ENCODE peak calls at places on chromosome 2, in ten cellular contexts. U is upper lobe of left lung, V is IMR-90, A is body of pancreas, X is stomach, L is Peyer's patch, G is heart left ventricle, C is uterus, F is ovary, E is K562. R is an unnamed sample.

GRCh38 chr2:120879401-120880295 is 144.0 kb downstream of the GLI2 start:
- DNase-seq in G (no peak), X (no peak), C (no peak), A (no peak), L (no peak), E (no peak), F (no peak), U (no peak), V (no peak), R (no peak)

GRCh38 chr2:96616535-96616934 is 21.6 kb downstream of the KANSL3 start:
- DNase-seq in L (no peak), A (no peak), G (no peak), F (no peak), C (no peak), U (no peak), X (no peak), V (no peak), E (no peak), R (no peak)

GRCh38 chr2:24491626-24492282 is 700 bp downstream of the NCOA1 start:
- DNase-seq in F (peak; percentile 77), X (peak; percentile 39), G (peak; percentile 77), L (peak; percentile 67), A (peak; percentile 45), V (no peak), E (peak; percentile 76), C (peak; percentile 59), U (peak; percentile 58), R (peak; percentile 89)

GRCh38 chr2:101806123-101806522 is 108.6 kb downstream of the MAP4K4 start:
- DNase-seq in X (no peak), C (no peak), F (no peak), L (no peak), E (no peak), G (no peak), U (no peak), A (no peak), V (peak; percentile 76), R (no peak)

GRCh38 chr2:98608962-98609604 is 694 bp downstream of the UNC50 start:
- DNase-seq in C (peak; percentile 22), F (peak; percentile 50), A (no peak), E (peak; percentile 35), L (peak; percentile 60), V (peak; percentile 58), U (no peak), G (no peak), X (no peak), R (no peak)

GRCh38 chr2:89844221-89844943 is 1152.9 kb downstream of the RPIA start:
- DNase-seq in A (no peak), C (no peak), V (no peak), E (no peak), U (no peak), L (peak; percentile 40), G (no peak), F (no peak), X (no peak), R (no peak)

GRCh38 chr2:147547425-147547824 is 297.4 kb upstream of the ACVR2A start:
- DNase-seq in U (no peak), C (no peak), L (no peak), E (no peak), G (no peak), V (no peak), F (no peak), A (no peak), X (no peak), R (no peak)

GRCh38 chr2:106542730-106543359 is 55.7 kb downstream of the CD8B2 start:
- DNase-seq in L (peak; percentile 83), X (peak; percentile 75), U (peak; percentile 68), E (peak; percentile 82), V (peak; percentile 19), A (peak; percentile 66), C (peak; percentile 74), F (peak; percentile 72), G (peak; percentile 60), R (peak; percentile 94)

GRCh38 chr2:23614701-23615100 is 229.7 kb downstream of the KLHL29 start:
- DNase-seq in A (no peak), C (no peak), F (no peak), L (no peak), X (no peak), U (no peak), E (no peak), V (no peak), G (no peak), R (no peak)

GRCh38 chr2:203891474-203891873 is 23.9 kb downstream of the CTLA4 start:
- DNase-seq in F (no peak), X (no peak), C (no peak), E (no peak), U (peak; percentile 45), G (no peak), A (no peak), L (no peak), V (no peak), R (no peak)

GRCh38 chr2:233353101-233353768 is 1.1 kb upstream of the DGKD start:
- DNase-seq in U (no peak), F (peak; percentile 54), L (no peak), A (no peak), E (peak; percentile 68), X (peak; percentile 39), C (no peak), G (peak; percentile 34), V (no peak), R (peak; percentile 83)

GRCh38 chr2:159551811-159552210 is 64.5 kb downstream of the BAZ2B start:
- DNase-seq in F (no peak), G (no peak), X (no peak), A (no peak), C (no peak), V (peak; percentile 50), U (no peak), L (no peak), E (no peak), R (no peak)

GRCh38 chr2:151902829-151903228 is 74.6 kb upstream of the ARL5A start:
- DNase-seq in E (no peak), F (no peak), C (no peak), G (no peak), U (no peak), V (no peak), X (no peak), A (no peak), L (no peak), R (no peak)

GRCh38 chr2:151907286-151907932 is 79.2 kb upstream of the ARL5A start:
- DNase-seq in V (no peak), A (no peak), L (no peak), X (no peak), U (no peak), F (no peak), C (no peak), G (no peak), E (no peak), R (no peak)

GRCh38 chr2:151905963-151906632 is 77.9 kb upstream of the ARL5A start:
- DNase-seq in V (no peak), U (no peak), L (no peak), F (no peak), E (no peak), C (no peak), A (no peak), X (no peak), G (no peak), R (no peak)

GRCh38 chr2:151906633-151906998 is 78.4 kb upstream of the ARL5A start:
- DNase-seq in E (no peak), C (no peak), U (no peak), V (no peak), L (no peak), X (no peak), A (no peak), F (no peak), G (no peak), R (no peak)

DNA sequence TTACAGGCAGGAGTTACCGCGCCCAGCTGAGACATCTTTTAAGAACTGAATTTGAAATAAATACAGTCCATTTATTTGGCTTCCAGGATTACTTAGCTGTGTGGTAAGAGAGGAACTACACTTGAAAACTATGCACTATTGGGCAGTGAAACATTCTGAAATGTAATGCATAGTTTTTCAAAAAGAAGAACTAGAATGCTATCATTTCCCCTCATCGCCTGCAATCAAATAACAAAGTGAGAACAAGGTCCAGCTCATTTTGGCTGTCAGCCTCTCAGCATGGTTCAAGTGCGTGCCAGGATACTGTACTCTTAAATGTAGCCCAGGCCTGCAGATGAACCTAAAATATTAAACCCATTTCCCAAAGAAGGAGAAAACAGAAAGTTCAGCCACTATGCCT is 76.6 kb upstream of the ARL5A start:
- DNase-seq in X (no peak), U (no peak), L (no peak), V (no peak), E (no peak), F (no peak), G (no peak), C (no peak), A (no peak), R (no peak)
- H3K4me3 ChIP-seq in X (no peak overlapping the region), U (no peak overlapping the region), L (no peak overlapping the region), V (no peak overlapping the region), E (no peak overlapping the region), F (no peak overlapping the region), G (no peak overlapping the region), C (no peak overlapping the region), A (no peak overlapping the region), R (no peak overlapping the region)

GRCh38 chr2:53202063-53202462 is 565.5 kb upstream of the CHAC2 start:
- DNase-seq in C (no peak), L (no peak), A (peak; percentile 76), F (no peak), X (no peak), G (no peak), E (no peak), U (peak; percentile 52), V (peak; percentile 84), R (no peak)
- TF ChIP-seq CTCF in C (no peak), L (peak; percentile 46), A (peak; percentile 27), F (no peak), X (no peak), G (peak; percentile 20), E (no peak), U (no peak), V (peak; percentile 62), R (no peak)

GRCh38 chr2:124683536-124684407 is 658.7 kb downstream of the CNTNAP5 start:
- DNase-seq in V (peak; percentile 85), X (no peak), E (no peak), C (no peak), U (no peak), G (no peak), A (no peak), L (no peak), F (no peak), R (no peak)
- TF ChIP-seq POLR2A in V (no peak), X (no peak), E (no peak), C (no peak), U (no peak), G (no peak), A (no peak), L (no peak), F (no peak), R (no peak)

DNA sequence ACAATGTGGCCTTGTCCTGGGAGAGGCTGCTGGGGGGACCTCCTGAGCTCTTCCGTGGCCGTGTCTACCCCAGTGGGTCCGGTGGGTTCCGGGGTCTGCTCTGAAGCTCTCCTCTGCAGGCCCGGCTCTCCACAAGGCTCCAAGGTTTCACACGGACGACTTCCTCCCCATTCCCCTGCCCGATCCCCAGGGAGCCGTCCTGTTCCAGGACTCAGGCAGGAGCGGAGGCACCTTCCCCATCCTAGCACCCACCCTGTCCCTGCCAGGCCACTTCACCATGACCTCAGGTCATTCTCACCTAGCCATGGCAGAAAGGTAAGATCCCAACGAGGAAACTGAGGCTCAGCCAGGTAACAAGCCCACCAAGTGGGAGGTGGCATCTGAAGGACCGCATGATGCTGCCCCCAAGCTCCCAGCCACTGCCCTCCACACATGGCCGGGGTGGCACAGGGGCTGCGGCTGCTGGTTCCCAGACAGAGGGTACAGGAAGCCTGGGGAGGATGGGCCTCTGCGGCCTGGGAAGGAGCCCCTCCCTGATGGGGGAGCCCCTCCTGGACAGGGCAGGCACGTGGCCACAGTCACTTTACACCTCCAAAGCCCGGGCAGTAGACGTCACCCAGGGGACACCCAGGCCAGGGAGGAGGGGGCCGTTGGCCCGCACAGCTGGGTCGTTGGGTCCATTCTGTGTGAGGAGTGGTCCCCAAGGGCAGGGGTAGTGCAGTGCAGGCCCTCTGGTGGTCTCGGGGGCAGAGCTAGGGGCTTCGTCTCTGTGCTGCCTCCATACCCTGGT is 274.0 kb downstream of the NDUFA10 start:
- DNase-seq in E (no peak), L (no peak), X (no peak), C (no peak), A (no peak), V (no peak), U (no peak), G (no peak), F (no peak), R (no peak)
- H3K4me3 ChIP-seq in E (no peak overlapping the region), L (no peak overlapping the region), X (no peak overlapping the region), C (no peak overlapping the region), A (no peak overlapping the region), V (no peak overlapping the region), U (no peak overlapping the region), G (no peak overlapping the region), F (no peak overlapping the region), R (no peak overlapping the region)

R was measured in lower leg skin.